ENCODE peak calls at places on chromosomes 7 and 10, in eight cellular contexts. Y, U, G, A, L, T, Z and P are unnamed samples.

GRCh38 chr10:34121125-34121973 is 693.7 kb downstream of the PARD3 start:
- DNase-seq in Y (no peak), A (no peak), U (no peak), T (no peak), G (no peak), Z (no peak), L (no peak), P (no peak)

GRCh38 chr10:132133005-132133404 is 53.7 kb upstream of the DPYSL4 start:
- DNase-seq in A (no peak), T (no peak), Z (no peak), G (no peak), L (no peak), Y (no peak), U (no peak), P (no peak)

GRCh38 chr7:41886906-41887311 is 184.0 kb upstream of the INHBA start:
- DNase-seq in Z (no peak), U (peak; percentile 77), G (no peak), A (no peak), Y (no peak), L (no peak), T (peak; percentile 98), P (peak; percentile 88)

GRCh38 chr10:52677087-52677486 is 95.5 kb downstream of the MBL2 start:
- DNase-seq in G (no peak), Y (no peak), U (no peak), T (no peak), Z (no peak), A (no peak), L (no peak), P (no peak)

GRCh38 chr7:27430115-27430514 is 187.5 kb downstream of the EVX1 start:
- DNase-seq in A (no peak), Z (no peak), G (no peak), L (no peak), Y (no peak), T (no peak), U (no peak), P (no peak)

GRCh38 chr7:132377703-132378584 is 198.3 kb downstream of the PLXNA4 start:
- DNase-seq in U (no peak), T (no peak), Y (no peak), A (no peak), G (no peak), Z (no peak), L (no peak), P (peak; percentile 71)

GRCh38 chr10:5563237-5563961 is 38.6 kb downstream of the CALML3 start:
- DNase-seq in L (no peak), G (no peak), A (peak; percentile 50), Z (no peak), Y (no peak), U (no peak), T (no peak), P (peak; percentile 93)

GRCh38 chr10:86376852-86377796 is 10.5 kb upstream of the GRID1 start:
- DNase-seq in Z (peak; percentile 22), L (peak; percentile 66), U (peak; percentile 78), T (peak; percentile 28), A (peak; percentile 88), G (peak; percentile 75), Y (peak; percentile 71), P (peak; percentile 99)

GRCh38 chr7:75795831-75796285 is 17.7 kb downstream of the CCL24 start:
- DNase-seq in A (peak; percentile 29), Z (no peak), Y (no peak), G (no peak), L (peak; percentile 5), U (peak; percentile 27), T (no peak), P (no peak)

GRCh38 chr7:37448637-37449331 is at the start of gene ELMO1:
- DNase-seq in Z (no peak), T (peak; percentile 6), A (peak; percentile 88), Y (peak; percentile 76), G (peak; percentile 76), L (peak; percentile 13), U (peak; percentile 67), P (peak; percentile 89)

GRCh38 chr7:91940572-91941341 is at the start of gene AKAP9:
- DNase-seq in L (peak; percentile 92), A (peak; percentile 94), U (peak; percentile 93), Y (peak; percentile 73), T (peak; percentile 57), G (peak; percentile 83), Z (no peak), P (peak; percentile 86)

GRCh38 chr7:133547981-133548380 is 295.1 kb downstream of the EXOC4 start:
- DNase-seq in Z (no peak), Y (no peak), A (no peak), T (no peak), G (no peak), L (no peak), U (no peak), P (no peak)

GRCh38 chr7:93390660-93391059 is 158.5 kb downstream of the VPS50 start:
- DNase-seq in G (no peak), T (no peak), L (no peak), Y (no peak), A (no peak), U (no peak), Z (no peak), P (no peak)

GRCh38 chr7:73433924-73434700 is 534 bp downstream of the FZD9 start:
- DNase-seq in Z (no peak), T (no peak), Y (no peak), L (no peak), U (no peak), G (no peak), A (no peak), P (peak; percentile 82)

GRCh38 chr10:78815702-78816334 is 252.9 kb upstream of the ZMIZ1 start:
- DNase-seq in A (no peak), U (no peak), Z (no peak), G (no peak), L (no peak), T (no peak), Y (no peak), P (no peak)

DNA sequence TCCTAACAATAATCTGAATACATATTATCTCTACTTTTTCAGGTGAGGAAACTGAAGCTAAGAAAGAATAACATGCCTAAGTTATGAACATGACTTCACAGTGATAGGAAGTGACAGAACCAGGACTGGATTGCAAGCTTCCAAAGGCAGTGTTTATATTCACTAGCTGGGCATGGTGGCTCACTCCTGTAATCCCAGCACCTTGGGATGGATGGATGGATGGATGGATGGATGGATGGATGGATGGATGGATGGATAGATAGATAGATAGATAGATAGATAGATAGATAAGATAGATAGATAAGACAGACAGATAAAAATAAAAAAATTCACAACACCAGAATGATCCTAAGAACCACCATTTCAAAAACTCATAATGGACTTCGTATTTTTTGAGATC is 18.2 kb upstream of the JMJD1C start:
- DNase-seq in L (no peak), U (no peak), Y (no peak), G (no peak), A (no peak), T (no peak), Z (no peak), P (no peak)
- H3K4me1 ChIP-seq in L (no peaks in the 10 kb centered on the region), U (no peaks in the 10 kb centered on the region), Y (peaks cover 6% of the 10 kb centered on the region), G (peaks cover 5% of the 10 kb centered on the region), A (peaks cover 18% of the 10 kb centered on the region), T (no peaks in the 10 kb centered on the region), Z (peaks cover 14% of the 10 kb centered on the region), P (no peaks in the 10 kb centered on the region)

DNA sequence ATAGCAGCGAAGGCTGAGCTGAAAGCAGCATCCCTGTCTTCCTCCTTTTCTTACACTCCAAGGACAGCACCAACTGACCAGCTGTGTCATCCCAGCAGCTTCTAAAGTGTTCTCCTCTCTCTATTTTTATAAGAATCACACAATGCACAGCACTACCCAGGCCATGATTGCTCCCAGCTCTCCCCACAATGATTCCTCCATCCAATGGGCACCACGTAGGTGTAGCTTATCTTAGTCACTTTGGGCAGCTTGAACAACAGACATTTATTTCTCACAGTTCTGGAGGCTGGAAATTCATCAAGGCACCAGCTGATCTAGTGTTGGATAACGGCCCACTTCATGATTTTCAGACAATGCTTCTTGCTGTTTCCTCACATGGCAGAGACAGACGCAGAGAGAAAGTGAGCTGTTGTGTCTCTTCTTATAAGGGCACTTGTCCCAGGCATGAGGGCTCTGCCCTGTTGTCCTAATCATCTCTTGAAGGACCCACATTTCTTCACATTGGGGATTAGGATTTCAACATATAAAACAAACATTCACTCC is 92.0 kb upstream of the CDC14C start:
- DNase-seq in T (no peak), G (no peak), Z (no peak), A (no peak), L (no peak), U (no peak), Y (no peak), P (no peak)
- H3K27ac ChIP-seq in T (no peak overlapping the region), G (no peak overlapping the region), Z (no peak overlapping the region), A (no peak overlapping the region), L (no peak overlapping the region), U (no peak overlapping the region), Y (no peak overlapping the region), P (no peak overlapping the region)

GRCh38 chr10:11238893-11239292 is 221.2 kb downstream of the CELF2 start:
- DNase-seq in G (no peak), A (no peak), Y (no peak), L (no peak), U (no peak), Z (no peak), T (no peak), P (no peak)
- H3K4me1 ChIP-seq in G (no peaks in the 10 kb centered on the region), A (peaks cover 14% of the 10 kb centered on the region), Y (no peaks in the 10 kb centered on the region), L (no peaks in the 10 kb centered on the region), U (no peaks in the 10 kb centered on the region), Z (no peaks in the 10 kb centered on the region), T (peaks cover 5% of the 10 kb centered on the region), P (no peaks in the 10 kb centered on the region)

GRCh38 chr10:119362122-119362521 is 154.8 kb downstream of the GRK5 start:
- DNase-seq in U (no peak), L (no peak), A (no peak), T (no peak), G (no peak), Z (no peak), Y (no peak), P (no peak)
- H3K27ac ChIP-seq in U (peak overlapping the region; percentile 12), L (no peak overlapping the region), A (no peak overlapping the region), T (peak overlapping the region; percentile 33), G (no peak overlapping the region), Z (no peak overlapping the region), Y (no peak overlapping the region), P (no peak overlapping the region)